ENCODE peak calls at places on chromosomes 7 and 10, in eight cellular contexts. One of them, this sample, is unnamed.

GRCh38 chr7:151173386-151174245 is 6.1 kb upstream of the GBX1 start:
- DNase-seq in mucosa of descending colon: no peak
- DNase-seq in astrocyte of the spinal cord: no peak
- DNase-seq in body of pancreas: no peak
- DNase-seq in fibroblast of lung: no peak
- DNase-seq in tibial artery: no peak
- DNase-seq in psoas muscle: peak
- DNase-seq in stomach: peak
- DNase-seq in this sample: no peak

GRCh38 chr10:571643-572042 is 117.8 kb downstream of the DIP2C start:
- DNase-seq in mucosa of descending colon: no peak
- DNase-seq in astrocyte of the spinal cord: no peak
- DNase-seq in body of pancreas: no peak
- DNase-seq in fibroblast of lung: peak
- DNase-seq in tibial artery: no peak
- DNase-seq in psoas muscle: no peak
- DNase-seq in stomach: no peak
- DNase-seq in this sample: peak

GRCh38 chr7:30074422-30075030 is 46.3 kb downstream of the PLEKHA8 start:
- DNase-seq in mucosa of descending colon: peak
- DNase-seq in astrocyte of the spinal cord: peak
- DNase-seq in body of pancreas: no peak
- DNase-seq in fibroblast of lung: peak
- DNase-seq in tibial artery: no peak
- DNase-seq in psoas muscle: no peak
- DNase-seq in stomach: no peak
- DNase-seq in this sample: peak

GRCh38 chr10:97040706-97041105 is 145.1 kb downstream of the SLIT1 start:
- DNase-seq in mucosa of descending colon: no peak
- DNase-seq in astrocyte of the spinal cord: no peak
- DNase-seq in body of pancreas: no peak
- DNase-seq in fibroblast of lung: no peak
- DNase-seq in tibial artery: no peak
- DNase-seq in psoas muscle: no peak
- DNase-seq in stomach: no peak
- DNase-seq in this sample: no peak

GRCh38 chr7:70703785-70704184 is 428.2 kb upstream of the GALNT17 start:
- DNase-seq in mucosa of descending colon: no peak
- DNase-seq in astrocyte of the spinal cord: no peak
- DNase-seq in body of pancreas: no peak
- DNase-seq in fibroblast of lung: no peak
- DNase-seq in tibial artery: no peak
- DNase-seq in psoas muscle: no peak
- DNase-seq in stomach: no peak
- DNase-seq in this sample: no peak

GRCh38 chr7:121084748-121085336 is 96.3 kb downstream of the CPED1 start:
- DNase-seq in mucosa of descending colon: no peak
- DNase-seq in astrocyte of the spinal cord: peak
- DNase-seq in body of pancreas: no peak
- DNase-seq in fibroblast of lung: peak
- DNase-seq in tibial artery: no peak
- DNase-seq in psoas muscle: no peak
- DNase-seq in stomach: no peak
- DNase-seq in this sample: peak

GRCh38 chr7:131604841-131605279 is 48.4 kb upstream of the PODXL start:
- DNase-seq in mucosa of descending colon: no peak
- DNase-seq in astrocyte of the spinal cord: peak
- DNase-seq in body of pancreas: no peak
- DNase-seq in fibroblast of lung: no peak
- DNase-seq in tibial artery: no peak
- DNase-seq in psoas muscle: no peak
- DNase-seq in stomach: no peak
- DNase-seq in this sample: peak

GRCh38 chr7:107939472-107940145 is 48.6 kb downstream of the DLD start:
- DNase-seq in mucosa of descending colon: no peak
- DNase-seq in astrocyte of the spinal cord: peak
- DNase-seq in body of pancreas: no peak
- DNase-seq in fibroblast of lung: peak
- DNase-seq in tibial artery: peak
- DNase-seq in psoas muscle: peak
- DNase-seq in stomach: no peak
- DNase-seq in this sample: peak

GRCh38 chr7:87223666-87224065 is 4.1 kb upstream of the TMEM243 start:
- DNase-seq in mucosa of descending colon: no peak
- DNase-seq in astrocyte of the spinal cord: no peak
- DNase-seq in body of pancreas: no peak
- DNase-seq in fibroblast of lung: no peak
- DNase-seq in tibial artery: no peak
- DNase-seq in psoas muscle: no peak
- DNase-seq in stomach: no peak
- DNase-seq in this sample: peak

GRCh38 chr7:97078023-97078988 is 39.2 kb upstream of the SDHAF3 start:
- DNase-seq in mucosa of descending colon: no peak
- DNase-seq in astrocyte of the spinal cord: no peak
- DNase-seq in body of pancreas: no peak
- DNase-seq in fibroblast of lung: no peak
- DNase-seq in tibial artery: no peak
- DNase-seq in psoas muscle: no peak
- DNase-seq in stomach: no peak
- DNase-seq in this sample: no peak

GRCh38 chr7:97079300-97079699 is 38.2 kb upstream of the SDHAF3 start:
- DNase-seq in mucosa of descending colon: no peak
- DNase-seq in astrocyte of the spinal cord: no peak
- DNase-seq in body of pancreas: no peak
- DNase-seq in fibroblast of lung: no peak
- DNase-seq in tibial artery: no peak
- DNase-seq in psoas muscle: no peak
- DNase-seq in stomach: no peak
- DNase-seq in this sample: no peak

GRCh38 chr7:97075928-97076327 is 41.6 kb upstream of the SDHAF3 start:
- DNase-seq in mucosa of descending colon: no peak
- DNase-seq in astrocyte of the spinal cord: no peak
- DNase-seq in body of pancreas: no peak
- DNase-seq in fibroblast of lung: no peak
- DNase-seq in tibial artery: no peak
- DNase-seq in psoas muscle: no peak
- DNase-seq in stomach: no peak
- DNase-seq in this sample: no peak

DNA sequence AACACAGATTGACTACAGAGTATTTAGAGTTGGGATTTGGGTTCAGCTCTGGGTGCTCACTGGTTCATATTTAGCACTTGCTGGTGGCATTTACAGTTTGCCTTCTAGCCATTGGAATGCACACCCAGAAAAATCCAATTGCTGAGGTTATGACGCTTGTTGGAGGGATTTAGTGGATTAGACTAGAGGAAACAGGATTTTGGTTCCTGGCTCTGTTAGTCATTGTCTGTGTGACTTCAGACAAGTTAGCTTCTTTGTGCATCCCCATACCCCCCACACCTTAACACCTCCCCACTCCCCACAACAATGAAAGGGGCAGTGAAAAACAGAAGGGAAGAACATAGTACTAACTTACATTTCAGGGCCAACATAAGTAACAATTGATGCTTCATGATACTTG is 35.6 kb upstream of the SDHAF3 start:
- DNase-seq in mucosa of descending colon: no peak
- DNase-seq in astrocyte of the spinal cord: no peak
- DNase-seq in body of pancreas: no peak
- DNase-seq in fibroblast of lung: no peak
- DNase-seq in tibial artery: no peak
- DNase-seq in psoas muscle: no peak
- DNase-seq in stomach: no peak
- DNase-seq in this sample: no peak
- H3K4me3 ChIP-seq in mucosa of descending colon: no peak
- H3K4me3 ChIP-seq in astrocyte of the spinal cord: no peak
- H3K4me3 ChIP-seq in body of pancreas: no peak
- H3K4me3 ChIP-seq in fibroblast of lung: no peak
- H3K4me3 ChIP-seq in tibial artery: no peak
- H3K4me3 ChIP-seq in psoas muscle: no peak
- H3K4me3 ChIP-seq in stomach: no peak
- H3K4me3 ChIP-seq in this sample: no peak

DNA sequence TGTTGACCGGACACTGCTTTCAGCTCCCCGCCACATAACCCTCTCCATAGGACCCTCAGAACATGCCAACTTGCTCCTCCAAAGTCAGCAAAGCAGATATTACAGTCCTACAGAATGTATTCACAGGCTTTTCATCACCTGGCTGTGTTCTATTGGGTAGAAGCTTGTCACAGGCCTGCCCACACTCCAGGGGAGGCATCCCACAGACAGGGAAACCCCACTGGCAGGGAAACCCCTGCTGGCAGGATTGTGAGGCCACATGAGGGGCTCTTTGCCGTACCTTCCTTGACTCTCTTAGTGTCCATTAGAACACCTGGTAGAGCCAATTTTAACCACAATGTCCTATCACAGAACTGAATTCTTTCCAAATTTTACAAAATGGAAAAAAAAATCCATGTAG is 344.2 kb upstream of the MGMT start:
- DNase-seq in mucosa of descending colon: no peak
- DNase-seq in astrocyte of the spinal cord: no peak
- DNase-seq in body of pancreas: no peak
- DNase-seq in fibroblast of lung: no peak
- DNase-seq in tibial artery: no peak
- DNase-seq in psoas muscle: no peak
- DNase-seq in stomach: no peak
- DNase-seq in this sample: no peak
- TF ChIP-seq CTCF in mucosa of descending colon: no peak
- TF ChIP-seq CTCF in astrocyte of the spinal cord: no peak
- TF ChIP-seq CTCF in body of pancreas: no peak
- TF ChIP-seq CTCF in fibroblast of lung: no peak
- TF ChIP-seq CTCF in tibial artery: no peak
- TF ChIP-seq CTCF in psoas muscle: no peak
- TF ChIP-seq CTCF in stomach: no peak
- TF ChIP-seq CTCF in this sample: no peak

GRCh38 chr10:130725474-130725970 is 586.0 kb downstream of the TCERG1L start:
- DNase-seq in mucosa of descending colon: no peak
- DNase-seq in astrocyte of the spinal cord: no peak
- DNase-seq in body of pancreas: no peak
- DNase-seq in fibroblast of lung: no peak
- DNase-seq in tibial artery: no peak
- DNase-seq in psoas muscle: no peak
- DNase-seq in stomach: no peak
- DNase-seq in this sample: no peak
- H3K4me3 ChIP-seq in mucosa of descending colon: no peak
- H3K4me3 ChIP-seq in astrocyte of the spinal cord: no peak
- H3K4me3 ChIP-seq in body of pancreas: no peak
- H3K4me3 ChIP-seq in fibroblast of lung: no peak
- H3K4me3 ChIP-seq in tibial artery: no peak
- H3K4me3 ChIP-seq in psoas muscle: no peak
- H3K4me3 ChIP-seq in stomach: no peak
- H3K4me3 ChIP-seq in this sample: no peak

DNA sequence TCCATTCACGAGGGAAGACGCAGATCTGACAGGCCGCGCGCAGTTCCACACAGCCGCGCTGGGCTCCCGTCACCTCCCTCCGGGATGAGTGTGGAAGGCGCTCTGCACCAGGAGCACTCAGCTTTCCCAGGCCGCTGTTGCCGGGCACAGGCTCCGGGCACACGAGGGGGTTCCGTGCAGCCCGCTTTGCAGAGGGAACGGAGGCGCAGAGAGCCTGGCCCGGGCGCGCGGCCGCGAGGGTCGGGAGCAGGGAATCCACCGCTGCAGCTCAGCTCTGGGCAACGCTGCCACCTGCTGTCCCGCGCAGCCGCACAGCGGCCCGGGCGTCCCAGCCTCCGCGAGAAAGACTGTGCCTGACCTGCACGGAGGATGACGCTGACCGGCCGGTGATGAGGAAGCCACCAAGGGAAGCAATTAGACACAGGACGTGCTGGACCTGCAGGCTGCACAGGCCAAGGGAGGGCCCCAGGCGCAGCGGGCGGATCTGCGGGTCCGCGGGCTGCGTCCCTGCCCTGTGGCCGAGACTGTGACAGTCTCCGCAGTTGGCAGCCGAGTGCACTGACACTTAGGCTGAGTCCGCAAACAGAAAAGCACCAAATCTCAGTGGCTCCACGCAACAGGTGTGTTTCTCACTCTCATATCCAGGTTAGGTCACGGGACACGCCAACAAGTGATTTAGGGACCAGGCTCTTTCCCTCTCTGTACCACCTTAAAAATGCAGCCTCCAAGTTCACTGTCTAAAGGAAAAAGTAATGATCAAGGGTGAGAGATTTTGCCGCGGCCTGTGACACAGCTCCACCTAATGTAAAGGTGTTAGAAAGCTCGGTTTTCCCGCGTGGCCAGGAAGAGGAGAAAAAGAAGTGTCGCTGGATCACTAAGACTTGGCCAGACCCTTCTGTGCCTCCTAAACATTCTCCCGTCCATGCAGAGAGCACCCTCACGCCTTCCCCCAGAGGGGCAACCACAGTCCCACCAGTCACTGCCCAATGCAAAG is 94.5 kb downstream of the SEC61G start:
- DNase-seq in mucosa of descending colon: peak
- DNase-seq in astrocyte of the spinal cord: peak
- DNase-seq in body of pancreas: peak
- DNase-seq in fibroblast of lung: no peak
- DNase-seq in tibial artery: no peak
- DNase-seq in psoas muscle: peak
- DNase-seq in stomach: peak
- DNase-seq in this sample: peak
- TF ChIP-seq CTCF in mucosa of descending colon: no peak
- TF ChIP-seq CTCF in astrocyte of the spinal cord: peak
- TF ChIP-seq CTCF in body of pancreas: peak
- TF ChIP-seq CTCF in fibroblast of lung: peak
- TF ChIP-seq CTCF in tibial artery: no peak
- TF ChIP-seq CTCF in psoas muscle: peak
- TF ChIP-seq CTCF in stomach: no peak
- TF ChIP-seq CTCF in this sample: no peak

GRCh38 chr10:133388973-133389818 is 4.8 kb upstream of the MTG1 start:
- DNase-seq in mucosa of descending colon: peak
- DNase-seq in astrocyte of the spinal cord: no peak
- DNase-seq in body of pancreas: no peak
- DNase-seq in fibroblast of lung: no peak
- DNase-seq in tibial artery: no peak
- DNase-seq in psoas muscle: no peak
- DNase-seq in stomach: peak
- DNase-seq in this sample: no peak
- H3K4me3 ChIP-seq in mucosa of descending colon: no peak
- H3K4me3 ChIP-seq in astrocyte of the spinal cord: no peak
- H3K4me3 ChIP-seq in body of pancreas: no peak
- H3K4me3 ChIP-seq in fibroblast of lung: no peak
- H3K4me3 ChIP-seq in tibial artery: no peak
- H3K4me3 ChIP-seq in psoas muscle: no peak
- H3K4me3 ChIP-seq in stomach: peak
- H3K4me3 ChIP-seq in this sample: no peak

GRCh38 chr7:99447943-99448342 is 9.2 kb downstream of the CPSF4 start:
- DNase-seq in mucosa of descending colon: no peak
- DNase-seq in astrocyte of the spinal cord: no peak
- DNase-seq in body of pancreas: no peak
- DNase-seq in fibroblast of lung: no peak
- DNase-seq in tibial artery: no peak
- DNase-seq in psoas muscle: no peak
- DNase-seq in stomach: no peak
- DNase-seq in this sample: no peak
- TF ChIP-seq CTCF in mucosa of descending colon: no peak
- TF ChIP-seq CTCF in astrocyte of the spinal cord: no peak
- TF ChIP-seq CTCF in body of pancreas: peak
- TF ChIP-seq CTCF in fibroblast of lung: no peak
- TF ChIP-seq CTCF in tibial artery: no peak
- TF ChIP-seq CTCF in psoas muscle: no peak
- TF ChIP-seq CTCF in stomach: no peak
- TF ChIP-seq CTCF in this sample: peak

This sample was measured in fibroblast of mammary gland.